ENCODE peak calls at places on chromosome 2, in four cellular contexts. One of them, this sample, is unnamed.

GRCh38 chr2:157182204-157182709 is 75.2 kb upstream of the GALNT5 start:
- DNase-seq in IMR-90: peak; percentile 72
- DNase-seq in H9: no peak
- DNase-seq in trophoblast cell: no peak
- DNase-seq in this sample: no peak

GRCh38 chr2:63544017-63544627 is 44.2 kb downstream of the WDPCP start:
- DNase-seq in IMR-90: peak; percentile 2
- DNase-seq in H9: no peak
- DNase-seq in trophoblast cell: peak; percentile 35
- DNase-seq in this sample: no peak

GRCh38 chr2:240614391-240614790 is 10.9 kb upstream of the GPR35 start:
- DNase-seq in IMR-90: no peak
- DNase-seq in H9: no peak
- DNase-seq in trophoblast cell: no peak
- DNase-seq in this sample: no peak

GRCh38 chr2:188238386-188238785 is 53.3 kb upstream of the GULP1 start:
- DNase-seq in IMR-90: no peak
- DNase-seq in H9: no peak
- DNase-seq in trophoblast cell: no peak
- DNase-seq in this sample: no peak

GRCh38 chr2:64859208-64860161 is 129.7 kb upstream of the SLC1A4 start:
- DNase-seq in IMR-90: peak; percentile 87
- DNase-seq in H9: peak; percentile 78
- DNase-seq in trophoblast cell: peak; percentile 89
- DNase-seq in this sample: peak; percentile 58

GRCh38 chr2:128300151-128300550 is 18.5 kb downstream of the HS6ST1 start:
- DNase-seq in IMR-90: no peak
- DNase-seq in H9: no peak
- DNase-seq in trophoblast cell: no peak
- DNase-seq in this sample: no peak

GRCh38 chr2:23414876-23415275 is 29.9 kb downstream of the KLHL29 start:
- DNase-seq in IMR-90: peak; percentile 48
- DNase-seq in H9: peak; percentile 80
- DNase-seq in trophoblast cell: no peak
- DNase-seq in this sample: no peak

GRCh38 chr2:37711831-37712230 is 40.4 kb upstream of the CDC42EP3 start:
- DNase-seq in IMR-90: peak; percentile 90
- DNase-seq in H9: no peak
- DNase-seq in trophoblast cell: peak; percentile 87
- DNase-seq in this sample: no peak

GRCh38 chr2:1787799-1788477 is 43.6 kb upstream of the PXDN start:
- DNase-seq in IMR-90: no peak
- DNase-seq in H9: no peak
- DNase-seq in trophoblast cell: no peak
- DNase-seq in this sample: no peak

GRCh38 chr2:234880551-234881211 is 71.1 kb upstream of the SH3BP4 start:
- DNase-seq in IMR-90: peak; percentile 100
- DNase-seq in H9: no peak
- DNase-seq in trophoblast cell: peak; percentile 48
- DNase-seq in this sample: no peak

GRCh38 chr2:71995067-71995665 is 152.5 kb downstream of the CYP26B1 start:
- DNase-seq in IMR-90: peak; percentile 5
- DNase-seq in H9: no peak
- DNase-seq in trophoblast cell: peak; percentile 47
- DNase-seq in this sample: no peak

GRCh38 chr2:198054299-198054698 is 249.9 kb downstream of the PLCL1 start:
- DNase-seq in IMR-90: peak; percentile 37
- DNase-seq in H9: peak; percentile 51
- DNase-seq in trophoblast cell: peak; percentile 52
- DNase-seq in this sample: peak; percentile 15

GRCh38 chr2:203623616-203624015 is 82.8 kb upstream of the CD28 start:
- DNase-seq in IMR-90: peak; percentile 27
- DNase-seq in H9: no peak
- DNase-seq in trophoblast cell: peak; percentile 59
- DNase-seq in this sample: no peak

GRCh38 chr2:143529118-143529720 is 400.0 kb downstream of the ARHGAP15 start:
- DNase-seq in IMR-90: no peak
- DNase-seq in H9: no peak
- DNase-seq in trophoblast cell: peak; percentile 29
- DNase-seq in this sample: no peak

GRCh38 chr2:231711677-231712461 is 3.5 kb downstream of the PTMA start:
- DNase-seq in IMR-90: no peak
- DNase-seq in H9: no peak
- DNase-seq in trophoblast cell: peak; percentile 6
- DNase-seq in this sample: no peak

GRCh38 chr2:156901373-156902031 is 356.0 kb upstream of the GALNT5 start:
- DNase-seq in IMR-90: peak; percentile 67
- DNase-seq in H9: no peak
- DNase-seq in trophoblast cell: peak; percentile 96
- DNase-seq in this sample: no peak

GRCh38 chr2:139825726-139826125 is 1045.5 kb upstream of the NXPH2 start:
- DNase-seq in IMR-90: no peak
- DNase-seq in H9: no peak
- DNase-seq in trophoblast cell: no peak
- DNase-seq in this sample: no peak

GRCh38 chr2:196473617-196474016 is 165.9 kb upstream of the CCDC150 start:
- DNase-seq in IMR-90: no peak
- DNase-seq in H9: no peak
- DNase-seq in trophoblast cell: no peak
- DNase-seq in this sample: no peak

GRCh38 chr2:42087857-42088195 is 40.0 kb downstream of the PKDCC start:
- DNase-seq in IMR-90: no peak
- DNase-seq in H9: no peak
- DNase-seq in trophoblast cell: no peak
- DNase-seq in this sample: no peak

GRCh38 chr2:28349546-28350165 is 43.0 kb upstream of the FOSL2 start:
- DNase-seq in IMR-90: no peak
- DNase-seq in H9: no peak
- DNase-seq in trophoblast cell: no peak
- DNase-seq in this sample: no peak

GRCh38 chr2:179636995-179637394 is 224.4 kb downstream of the ZNF385B start:
- DNase-seq in IMR-90: no peak
- DNase-seq in H9: no peak
- DNase-seq in trophoblast cell: peak; percentile 53
- DNase-seq in this sample: no peak

GRCh38 chr2:196112408-196113039 is 43.9 kb upstream of the DNAH7 start:
- DNase-seq in IMR-90: peak; percentile 81
- DNase-seq in H9: no peak
- DNase-seq in trophoblast cell: peak; percentile 11
- DNase-seq in this sample: no peak

GRCh38 chr2:146323564-146323963 is 1521.3 kb upstream of the ACVR2A start:
- DNase-seq in IMR-90: peak; percentile 16
- DNase-seq in H9: no peak
- DNase-seq in trophoblast cell: no peak
- DNase-seq in this sample: no peak

GRCh38 chr2:169928463-169928864 is 101.2 kb downstream of the UBR3 start:
- DNase-seq in IMR-90: peak; percentile 63
- DNase-seq in H9: no peak
- DNase-seq in trophoblast cell: peak; percentile 70
- DNase-seq in this sample: peak; percentile 24

GRCh38 chr2:203451011-203451410 is 84.1 kb downstream of the RAPH1 start:
- DNase-seq in IMR-90: peak; percentile 31
- DNase-seq in H9: no peak
- DNase-seq in trophoblast cell: peak; percentile 25
- DNase-seq in this sample: no peak

GRCh38 chr2:41972819-41973218 is 75.0 kb upstream of the PKDCC start:
- DNase-seq in IMR-90: no peak
- DNase-seq in H9: no peak
- DNase-seq in trophoblast cell: no peak
- DNase-seq in this sample: no peak

DNA sequence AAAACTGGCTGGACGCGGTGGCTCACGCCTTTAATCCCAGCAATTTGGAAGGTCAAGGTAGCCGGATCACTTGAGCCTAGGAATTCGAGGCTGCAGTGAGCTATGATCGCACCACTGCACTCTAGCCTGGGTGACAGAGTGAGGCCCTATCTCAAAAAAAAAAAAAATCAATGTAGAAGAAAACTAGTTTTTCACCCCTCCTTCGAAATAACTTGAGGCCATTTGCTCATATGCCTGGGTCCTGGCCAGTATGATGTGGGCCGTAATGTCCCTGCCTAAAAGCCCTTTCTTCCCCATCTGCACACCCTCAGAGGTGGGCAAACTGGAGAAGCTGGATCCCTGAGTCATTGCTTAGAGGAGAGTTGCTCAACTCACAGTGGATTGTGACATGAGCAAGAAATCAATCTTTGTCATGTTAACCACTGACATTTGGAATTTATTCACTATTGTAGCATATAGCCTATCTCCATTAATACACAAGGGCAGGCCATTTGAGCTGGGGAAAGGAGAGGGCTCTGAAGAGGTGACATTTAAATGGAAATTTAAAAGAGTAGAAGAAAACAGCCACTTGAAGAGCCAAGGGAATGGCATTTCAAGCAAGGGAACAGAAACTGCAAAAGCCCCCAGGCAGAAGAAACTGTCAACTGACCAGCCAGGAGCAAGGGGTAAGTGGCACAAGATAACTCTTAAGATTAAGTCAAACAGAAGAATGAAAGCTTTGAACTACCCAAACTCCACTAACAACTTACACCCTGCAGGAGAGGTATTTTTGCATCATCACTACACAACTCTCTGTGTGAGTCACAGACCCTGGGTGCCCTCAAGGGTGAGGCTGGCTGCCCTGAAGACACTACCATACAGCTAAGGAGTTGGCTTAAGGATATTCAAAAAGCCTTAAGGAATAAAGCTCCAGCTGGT is 7.6 kb upstream of the METTL21A start:
- DNase-seq in IMR-90: peak; percentile 58
- DNase-seq in H9: no peak
- DNase-seq in trophoblast cell: peak; percentile 98
- DNase-seq in this sample: no peak
- H4K8ac ChIP-seq in IMR-90: no peak overlapping the region
- H4K8ac ChIP-seq in H9: no peak overlapping the region
- H4K8ac ChIP-seq in trophoblast cell: no peak overlapping the region
- H4K8ac ChIP-seq in this sample: no peak overlapping the region

DNA sequence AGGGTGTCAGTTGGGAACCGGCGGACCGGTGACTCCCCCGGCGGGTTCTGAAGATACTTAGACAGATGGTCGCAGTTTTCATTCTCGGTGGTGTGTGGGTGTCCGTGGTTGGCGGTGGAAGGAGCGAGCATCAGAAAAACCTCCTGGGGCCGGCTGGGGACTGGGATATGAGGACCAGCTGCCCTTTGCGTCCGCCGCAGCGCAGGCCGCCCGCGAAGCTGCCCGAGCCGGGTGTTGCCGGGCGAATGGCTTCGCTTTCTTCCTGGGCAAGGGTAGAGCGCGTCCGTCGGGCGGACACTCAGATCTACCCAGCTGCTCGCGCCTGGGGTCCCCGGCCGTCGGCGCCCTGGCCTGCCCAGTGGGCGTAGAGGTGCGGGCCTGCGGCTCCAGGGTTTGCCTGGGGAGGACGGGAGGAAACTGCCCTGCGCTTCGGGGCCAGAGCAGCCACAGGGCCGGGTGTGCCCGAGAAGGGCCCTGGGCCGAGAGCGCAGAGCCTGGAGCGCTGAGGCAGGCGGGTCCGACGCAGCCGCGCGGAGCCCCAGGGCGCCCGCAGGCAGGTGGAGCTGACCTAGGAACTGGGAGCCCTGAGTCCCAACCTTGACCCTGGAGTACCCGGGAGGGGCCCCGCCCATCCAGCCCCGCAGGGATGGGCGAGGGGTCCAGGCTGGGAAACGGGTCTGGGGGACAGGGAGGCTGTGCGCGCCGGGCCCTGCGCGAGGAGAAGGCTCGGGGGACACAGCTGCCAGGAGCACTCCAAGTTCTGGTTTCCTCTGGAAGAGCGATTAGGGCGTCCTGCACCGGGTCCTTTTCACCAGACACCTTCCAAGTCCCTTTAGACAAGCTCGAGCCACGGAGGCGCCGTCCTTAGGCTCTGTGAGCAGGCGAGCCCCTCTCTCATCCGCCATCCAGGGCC is 1.3 kb downstream of the TWIST2 start:
- DNase-seq in IMR-90: no peak
- DNase-seq in H9: peak; percentile 49
- DNase-seq in trophoblast cell: peak; percentile 6
- DNase-seq in this sample: no peak
- H3K14ac ChIP-seq in IMR-90: peak overlapping the region; percentile 89
- H3K14ac ChIP-seq in H9: no peak overlapping the region
- H3K14ac ChIP-seq in trophoblast cell: no peak overlapping the region
- H3K14ac ChIP-seq in this sample: no peak overlapping the region

GRCh38 chr2:12717191-12717987 is 653 bp downstream of the TRIB2 start:
- DNase-seq in IMR-90: peak; percentile 61
- DNase-seq in H9: peak; percentile 71
- DNase-seq in trophoblast cell: peak; percentile 36
- DNase-seq in this sample: peak; percentile 70
- H4K8ac ChIP-seq in IMR-90: peak overlapping the region; percentile 52
- H4K8ac ChIP-seq in H9: no peak overlapping the region
- H4K8ac ChIP-seq in trophoblast cell: peak overlapping the region; percentile 6
- H4K8ac ChIP-seq in this sample: no peak overlapping the region

GRCh38 chr2:100562613-100563406 is at the start of gene PDCL3:
- DNase-seq in IMR-90: peak; percentile 99
- DNase-seq in H9: peak; percentile 96
- DNase-seq in trophoblast cell: peak; percentile 99
- DNase-seq in this sample: peak; percentile 92
- H3K14ac ChIP-seq in IMR-90: peak within 1 kb of the TSS; percentile 98
- H3K14ac ChIP-seq in H9: peak within 1 kb of the TSS; percentile 74
- H3K14ac ChIP-seq in trophoblast cell: peak within 1 kb of the TSS; percentile 97
- H3K14ac ChIP-seq in this sample: peak within 1 kb of the TSS; percentile 66

GRCh38 chr2:40159333-40159732 is 292.6 kb downstream of the SLC8A1 start:
- DNase-seq in IMR-90: no peak
- DNase-seq in H9: no peak
- DNase-seq in trophoblast cell: no peak
- DNase-seq in this sample: no peak
- H4K8ac ChIP-seq in IMR-90: no peak overlapping the region
- H4K8ac ChIP-seq in H9: no peak overlapping the region
- H4K8ac ChIP-seq in trophoblast cell: no peak overlapping the region
- H4K8ac ChIP-seq in this sample: no peak overlapping the region

GRCh38 chr2:159712194-159712928 is at the start of gene MARCHF7:
- DNase-seq in IMR-90: peak; percentile 95
- DNase-seq in H9: peak; percentile 95
- DNase-seq in trophoblast cell: peak; percentile 97
- DNase-seq in this sample: peak; percentile 96
- H3K14ac ChIP-seq in IMR-90: peak within 1 kb of the TSS; percentile 97
- H3K14ac ChIP-seq in H9: peak within 1 kb of the TSS; percentile 100
- H3K14ac ChIP-seq in trophoblast cell: peak within 1 kb of the TSS; percentile 98
- H3K14ac ChIP-seq in this sample: peak within 1 kb of the TSS; percentile 67

GRCh38 chr2:85678794-85679672 is 11.0 kb upstream of the SFTPB start:
- DNase-seq in IMR-90: peak; percentile 72
- DNase-seq in H9: peak; percentile 88
- DNase-seq in trophoblast cell: peak; percentile 85
- DNase-seq in this sample: peak; percentile 57
- H4K8ac ChIP-seq in IMR-90: no peak overlapping the region
- H4K8ac ChIP-seq in H9: no peak overlapping the region
- H4K8ac ChIP-seq in trophoblast cell: no peak overlapping the region
- H4K8ac ChIP-seq in this sample: no peak overlapping the region

GRCh38 chr2:75552222-75552621 is 8.5 kb downstream of the EVA1A start:
- DNase-seq in IMR-90: no peak
- DNase-seq in H9: no peak
- DNase-seq in trophoblast cell: no peak
- DNase-seq in this sample: no peak
- H3K14ac ChIP-seq in IMR-90: no peak overlapping the region
- H3K14ac ChIP-seq in H9: no peak overlapping the region
- H3K14ac ChIP-seq in trophoblast cell: no peak overlapping the region
- H3K14ac ChIP-seq in this sample: no peak overlapping the region

GRCh38 chr2:49832555-49832954 is 678.2 kb upstream of the FSHR start:
- DNase-seq in IMR-90: no peak
- DNase-seq in H9: no peak
- DNase-seq in trophoblast cell: no peak
- DNase-seq in this sample: no peak
- H4K8ac ChIP-seq in IMR-90: no peak overlapping the region
- H4K8ac ChIP-seq in H9: no peak overlapping the region
- H4K8ac ChIP-seq in trophoblast cell: no peak overlapping the region
- H4K8ac ChIP-seq in this sample: no peak overlapping the region